ENCODE peak calls at places on chromosomes 1 and 21, in ten cellular contexts. O, X, Q, C, B, W, H, P, Z and E are unnamed samples.

GRCh38 chr1:58397187-58397820 is 149.2 kb downstream of the OMA1 start:
- DNase-seq in O (peak; percentile 53), X (peak; percentile 51), Q (peak; percentile 75), C (peak; percentile 41), B (peak; percentile 29), W (no peak), H (no peak), P (no peak), Z (no peak), E (peak; percentile 69)

GRCh38 chr1:178774263-178774662 is 49.2 kb downstream of the RALGPS2 start:
- DNase-seq in O (peak; percentile 20), X (no peak), Q (no peak), C (peak; percentile 61), B (peak; percentile 59), W (no peak), H (peak; percentile 29), P (no peak), Z (no peak), E (peak; percentile 30)

GRCh38 chr1:20588634-20589225 is at the start of gene CDA:
- DNase-seq in O (peak; percentile 67), X (no peak), Q (no peak), C (no peak), B (no peak), W (peak; percentile 25), H (no peak), P (peak; percentile 76), Z (no peak), E (peak; percentile 76)

GRCh38 chr21:26849428-26850115 is 4.4 kb upstream of the ADAMTS1 start:
- DNase-seq in O (peak; percentile 63), X (no peak), Q (peak; percentile 37), C (peak; percentile 83), B (peak; percentile 82), W (no peak), H (peak; percentile 55), P (no peak), Z (no peak), E (peak; percentile 67)

GRCh38 chr21:19123053-19123452 is 719.5 kb upstream of the TMPRSS15 start:
- DNase-seq in O (no peak), X (no peak), Q (no peak), C (no peak), B (no peak), W (no peak), H (no peak), P (no peak), Z (no peak), E (no peak)

GRCh38 chr1:69700770-69701169 is 133.0 kb downstream of the LRRC7 start:
- DNase-seq in O (peak; percentile 37), X (no peak), Q (peak; percentile 33), C (peak; percentile 34), B (peak; percentile 32), W (no peak), H (peak; percentile 11), P (no peak), Z (no peak), E (peak; percentile 46)

GRCh38 chr1:206001476-206001888 is 1.7 kb downstream of the RAB7B start:
- DNase-seq in O (peak; percentile 98), X (peak; percentile 79), Q (peak; percentile 97), C (peak; percentile 94), B (peak; percentile 94), W (no peak), H (peak; percentile 53), P (peak; percentile 18), Z (peak; percentile 72), E (peak; percentile 97)

GRCh38 chr1:110645962-110646735 is 28.6 kb downstream of the KCNA3 start:
- DNase-seq in O (peak; percentile 75), X (peak; percentile 33), Q (no peak), C (peak; percentile 34), B (peak; percentile 77), W (no peak), H (no peak), P (no peak), Z (no peak), E (peak; percentile 61)

DNA sequence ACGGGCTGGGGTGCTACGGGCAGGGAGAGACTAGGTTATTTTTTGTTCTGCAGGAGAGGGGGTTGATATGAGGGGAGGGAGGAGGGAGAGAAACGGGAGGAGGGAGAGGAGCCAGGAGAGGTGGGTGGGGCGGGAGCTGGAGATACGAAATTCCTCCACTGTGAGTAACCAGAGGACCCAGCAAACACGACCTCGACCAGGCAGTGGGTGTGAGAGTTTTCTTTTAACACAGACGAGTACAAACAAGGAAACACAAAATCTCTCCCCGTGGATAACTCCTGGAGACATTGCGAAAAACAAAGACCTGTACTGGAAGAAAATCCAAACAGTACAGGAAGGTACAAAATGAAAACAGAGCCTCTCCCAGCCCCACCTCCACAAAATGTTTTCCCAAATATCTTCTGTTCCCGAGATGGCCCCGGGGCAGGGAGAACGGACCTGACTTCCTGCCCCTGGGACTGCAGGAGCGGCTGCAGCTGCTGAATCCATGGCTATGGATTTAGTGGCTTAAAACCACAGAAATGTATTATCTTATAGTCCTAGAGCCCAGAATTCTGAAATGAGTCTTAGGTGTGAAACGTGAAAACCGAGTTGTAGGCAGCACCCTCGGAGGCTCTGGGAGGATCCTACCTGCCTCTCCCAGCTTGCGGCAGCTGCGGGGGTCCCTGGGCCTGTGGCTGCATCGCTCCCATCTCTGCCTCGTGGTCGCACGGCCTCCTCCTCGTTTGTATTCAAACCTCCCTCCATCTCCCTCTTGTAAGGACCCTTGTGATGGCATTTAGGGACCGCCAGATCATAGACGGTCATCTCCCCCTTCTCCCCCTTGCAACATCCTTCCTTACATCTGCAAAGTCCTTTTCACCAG is 82.2 kb downstream of the RIPK4 start:
- DNase-seq in O (peak; percentile 80), X (peak; percentile 47), Q (peak; percentile 47), C (peak; percentile 62), B (peak; percentile 68), W (no peak), H (no peak), P (no peak), Z (peak; percentile 66), E (peak; percentile 88)
- H3K4me3 ChIP-seq in O (no peak overlapping the region), X (no peak overlapping the region), Q (no peak overlapping the region), C (no peak overlapping the region), B (no peak overlapping the region), W (no peak overlapping the region), H (no peak overlapping the region), P (no peak overlapping the region), Z (no peak overlapping the region), E (no peak overlapping the region)

DNA sequence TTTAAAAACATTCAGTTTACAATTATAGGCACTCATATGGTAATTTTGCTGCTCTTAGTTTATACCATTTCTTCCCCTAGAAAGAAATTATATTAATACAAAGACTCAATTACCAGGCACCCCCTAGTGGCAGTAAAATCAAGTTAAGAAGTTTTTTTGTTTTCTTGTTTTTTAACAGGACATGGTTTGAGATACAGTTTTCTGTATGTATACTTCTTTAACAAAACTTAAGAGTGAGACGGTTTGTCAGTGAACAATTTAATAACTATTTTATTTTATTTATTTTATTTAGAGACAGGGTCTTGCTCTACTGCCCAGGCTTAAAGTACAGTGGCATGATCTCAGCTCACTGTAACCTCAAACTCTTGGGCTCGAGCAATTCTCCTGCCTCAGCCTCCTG is 224.6 kb downstream of the FAF1 start:
- DNase-seq in O (peak; percentile 25), X (no peak), Q (no peak), C (peak; percentile 56), B (peak; percentile 44), W (no peak), H (peak; percentile 38), P (no peak), Z (no peak), E (peak; percentile 46)
- TF ChIP-seq CTCF in O (peak; percentile 16), X (peak; percentile 47), Q (peak; percentile 14), C (peak; percentile 54), B (peak; percentile 57), W (peak; percentile 50), H (peak; percentile 23), P (no peak), Z (peak; percentile 57), E (peak; percentile 33)

GRCh38 chr1:12078938-12079861 is 16.1 kb downstream of the TNFRSF8 start:
- DNase-seq in O (peak; percentile 20), X (no peak), Q (peak; percentile 43), C (peak; percentile 70), B (peak; percentile 83), W (no peak), H (peak; percentile 37), P (peak; percentile 25), Z (no peak), E (peak; percentile 32)
- H3K4me3 ChIP-seq in O (no peak overlapping the region), X (no peak overlapping the region), Q (no peak overlapping the region), C (no peak overlapping the region), B (no peak overlapping the region), W (no peak overlapping the region), H (no peak overlapping the region), P (no peak overlapping the region), Z (no peak overlapping the region), E (no peak overlapping the region)

GRCh38 chr1:101136739-101137138 is 100.1 kb upstream of the S1PR1 start:
- DNase-seq in O (no peak), X (no peak), Q (peak; percentile 34), C (peak; percentile 59), B (peak; percentile 54), W (no peak), H (peak; percentile 91), P (no peak), Z (no peak), E (no peak)

GRCh38 chr1:101139130-101139529 is 97.7 kb upstream of the S1PR1 start:
- DNase-seq in O (no peak), X (no peak), Q (no peak), C (no peak), B (no peak), W (no peak), H (peak; percentile 37), P (no peak), Z (no peak), E (no peak)

GRCh38 chr1:101140041-101140718 is 96.6 kb upstream of the S1PR1 start:
- DNase-seq in O (no peak), X (no peak), Q (no peak), C (no peak), B (no peak), W (no peak), H (no peak), P (no peak), Z (no peak), E (no peak)

GRCh38 chr1:101135526-101135925 is 101.3 kb upstream of the S1PR1 start:
- DNase-seq in O (no peak), X (no peak), Q (no peak), C (no peak), B (no peak), W (no peak), H (no peak), P (no peak), Z (no peak), E (no peak)

DNA sequence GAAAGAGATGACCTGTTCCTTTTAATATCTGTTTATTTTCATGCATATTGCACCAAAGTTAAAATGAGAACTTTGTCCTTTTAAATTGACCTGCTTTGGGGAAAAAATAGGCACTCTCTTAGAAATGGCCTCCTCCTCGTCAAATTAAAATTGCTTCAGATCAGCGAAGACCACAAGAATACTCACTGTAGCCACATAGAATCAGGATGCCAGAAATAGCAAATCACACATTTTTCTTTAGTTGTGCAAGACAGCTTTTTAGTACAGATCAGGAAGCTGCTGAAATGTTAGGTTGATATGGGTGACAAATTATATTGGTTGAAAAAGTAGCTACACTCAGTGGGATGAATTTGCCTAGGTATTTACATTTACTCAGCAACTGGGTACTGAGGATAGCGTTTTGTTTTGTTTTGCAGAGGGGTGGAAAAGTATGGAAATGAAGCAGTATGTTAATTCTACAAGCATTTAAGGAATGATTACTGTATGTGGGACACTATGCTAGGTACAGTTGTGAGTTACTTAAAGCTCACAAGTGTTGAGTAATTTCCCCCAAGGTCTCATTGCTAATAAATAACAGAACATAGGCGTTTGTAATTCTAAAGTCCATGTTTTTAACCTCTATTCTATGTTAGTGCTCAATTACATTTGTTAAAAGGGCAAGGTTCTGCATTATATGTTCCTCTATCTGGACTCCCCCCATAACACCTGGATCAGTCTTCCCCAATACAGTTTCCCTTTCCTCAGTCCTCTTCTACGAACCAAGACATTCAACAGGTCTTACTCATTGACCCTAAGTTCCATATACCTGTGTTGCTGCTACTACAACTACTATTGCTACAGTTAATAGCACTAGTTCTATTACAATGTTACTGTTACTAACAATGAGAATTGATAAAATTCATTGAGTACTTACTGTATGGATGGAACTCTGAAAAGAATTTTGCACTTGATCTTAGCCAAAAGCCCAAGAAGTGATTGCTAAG is 99.4 kb upstream of the S1PR1 start:
- DNase-seq in O (no peak), X (peak; percentile 26), Q (peak; percentile 54), C (peak; percentile 85), B (peak; percentile 89), W (no peak), H (peak; percentile 24), P (no peak), Z (no peak), E (no peak)
- TF ChIP-seq CTCF in O (no peak), X (no peak), Q (no peak), C (no peak), B (no peak), W (peak; percentile 1), H (no peak), P (no peak), Z (no peak), E (no peak)